ENCODE peak calls at places on chromosomes 13 and 19, in five cellular contexts. C is GM12878, S is WTC11, F is H1, R is K562. V is an unnamed sample.

GRCh38 chr13:89856512-89856911 is 1491.0 kb upstream of the MIR17HG start:
- DNase-seq in C (no peak), S (no peak), F (no peak), R (no peak), V (no peak)

GRCh38 chr13:80921556-80921955 is 580.6 kb upstream of the SPRY2 start:
- DNase-seq in C (no peak), S (no peak), F (no peak), R (no peak), V (no peak)

GRCh38 chr13:42873081-42873480 is 91.7 kb downstream of the FAM216B start:
- DNase-seq in C (no peak), S (no peak), F (no peak), R (no peak), V (no peak)

GRCh38 chr19:33248954-33249613 is 23.4 kb upstream of the SLC7A10 start:
- DNase-seq in C (no peak), S (no peak), F (no peak), R (no peak), V (peak; percentile 53)

GRCh38 chr19:55436847-55437246 is 6.3 kb downstream of the SHISA7 start:
- DNase-seq in C (no peak), S (no peak), F (no peak), R (no peak), V (no peak)

GRCh38 chr13:84655677-84656076 is 773.4 kb upstream of the SLITRK1 start:
- DNase-seq in C (no peak), S (no peak), F (no peak), R (no peak), V (no peak)

GRCh38 chr13:34734932-34735331 is 207.1 kb upstream of the NBEA start:
- DNase-seq in C (no peak), S (no peak), F (no peak), R (no peak), V (no peak)

GRCh38 chr19:17346109-17346671 is 8.8 kb downstream of the GTPBP3 start:
- DNase-seq in C (peak; percentile 42), S (peak; percentile 92), F (peak; percentile 98), R (peak; percentile 87), V (peak; percentile 39)

GRCh38 chr19:480016-480855 is 16.1 kb upstream of the MADCAM1 start:
- DNase-seq in C (no peak), S (peak; percentile 81), F (peak; percentile 86), R (peak; percentile 77), V (peak; percentile 63)

GRCh38 chr13:113034451-113035208 is 65.6 kb downstream of the MCF2L start:
- DNase-seq in C (no peak), S (peak; percentile 66), F (peak; percentile 72), R (peak; percentile 40), V (peak; percentile 52)

GRCh38 chr19:36564391-36564790 is 8.7 kb downstream of the ZNF529 start:
- DNase-seq in C (no peak), S (no peak), F (no peak), R (no peak), V (no peak)

GRCh38 chr13:31009166-31009565 is 76.7 kb downstream of the TEX26 start:
- DNase-seq in C (no peak), S (no peak), F (no peak), R (no peak), V (no peak)

GRCh38 chr13:73971481-73971880 is 162.7 kb downstream of the KLF12 start:
- DNase-seq in C (no peak), S (no peak), F (no peak), R (no peak), V (no peak)

GRCh38 chr13:99380921-99381645 is 73.9 kb upstream of the GPR183 start:
- DNase-seq in C (peak; percentile 82), S (no peak), F (peak; percentile 19), R (no peak), V (no peak)

GRCh38 chr13:76992548-76993001 is 694 bp downstream of the CLN5 start:
- DNase-seq in C (no peak), S (peak; percentile 29), F (no peak), R (peak; percentile 9), V (no peak)

GRCh38 chr13:112657850-112658445 is 31.9 kb upstream of the ATP11A start:
- DNase-seq in C (no peak), S (no peak), F (no peak), R (no peak), V (no peak)

DNA sequence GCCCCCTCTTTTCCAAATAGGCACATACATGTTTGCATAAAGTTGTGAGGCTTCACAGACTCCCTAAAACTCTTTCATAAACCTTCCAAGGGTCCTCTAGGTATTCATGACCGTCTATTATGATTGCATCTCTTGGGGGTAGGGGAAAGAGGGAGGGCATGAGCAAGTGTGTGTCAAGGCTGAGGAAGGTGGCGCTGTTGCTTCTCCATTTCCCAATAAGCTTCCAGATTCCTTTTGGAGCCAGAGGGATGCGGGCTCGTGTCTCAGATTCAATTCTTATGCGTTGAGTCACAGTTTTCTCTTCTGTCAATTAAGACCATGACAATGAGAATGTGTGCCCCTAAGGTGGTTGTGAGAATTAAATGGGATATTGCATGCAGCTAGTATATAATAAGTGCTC is 51.0 kb upstream of the CYP2A7 start:
- DNase-seq in C (no peak), S (peak; percentile 58), F (peak; percentile 52), R (peak; percentile 19), V (no peak)
- TF ChIP-seq ATF2 in C (no peak), S (no peak), F (no peak), R (no peak), V (no peak)

DNA sequence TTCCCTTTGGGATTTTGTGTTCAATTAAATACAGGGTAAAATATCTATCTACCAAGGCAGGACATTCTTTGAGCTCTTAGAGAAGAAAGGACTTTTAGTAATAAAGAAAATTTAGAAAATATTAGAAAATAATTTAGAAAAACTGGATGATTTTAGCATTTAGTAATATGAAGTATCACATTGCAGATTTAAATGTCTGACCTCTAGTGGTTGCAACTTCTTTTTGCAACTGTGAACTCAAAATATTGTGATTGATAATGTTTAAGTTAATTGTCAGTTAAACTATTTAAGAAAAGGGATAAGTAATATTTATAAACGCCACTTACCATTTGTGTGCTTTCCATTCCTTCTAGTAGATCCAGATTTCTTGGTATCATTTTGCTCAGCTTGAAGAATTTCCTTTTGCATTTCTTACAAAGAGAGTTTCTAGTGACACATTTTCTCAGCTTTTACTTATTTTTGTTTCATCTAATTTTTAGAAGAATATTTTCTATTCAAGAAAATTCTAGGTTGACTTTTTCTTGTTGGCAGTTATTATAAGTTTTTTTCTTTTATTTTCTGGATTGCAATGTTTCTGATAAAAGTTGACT is 10.3 kb upstream of the POSTN start:
- DNase-seq in C (no peak), S (no peak), F (no peak), R (no peak), V (no peak)
- TF ChIP-seq ATF2 in C (no peak), S (no peak), F (no peak), R (no peak), V (no peak)

GRCh38 chr13:24270639-24271131 is 38.7 kb upstream of the C1QTNF9 start:
- DNase-seq in C (peak; percentile 38), S (no peak), F (no peak), R (no peak), V (peak; percentile 47)
- TF ChIP-seq ATF2 in C (no peak), S (no peak), F (no peak), R (no peak), V (no peak)

GRCh38 chr13:24287748-24288287 is 21.6 kb upstream of the C1QTNF9 start:
- DNase-seq in C (no peak), S (no peak), F (no peak), R (no peak), V (no peak)

GRCh38 chr13:24292476-24292875 is 16.9 kb upstream of the C1QTNF9 start:
- DNase-seq in C (no peak), S (no peak), F (no peak), R (no peak), V (no peak)

GRCh38 chr13:24286624-24287023 is 22.8 kb upstream of the C1QTNF9 start:
- DNase-seq in C (no peak), S (no peak), F (no peak), R (no peak), V (no peak)

GRCh38 chr13:24290280-24290932 is 19.0 kb upstream of the C1QTNF9 start:
- DNase-seq in C (no peak), S (no peak), F (no peak), R (no peak), V (no peak)

DNA sequence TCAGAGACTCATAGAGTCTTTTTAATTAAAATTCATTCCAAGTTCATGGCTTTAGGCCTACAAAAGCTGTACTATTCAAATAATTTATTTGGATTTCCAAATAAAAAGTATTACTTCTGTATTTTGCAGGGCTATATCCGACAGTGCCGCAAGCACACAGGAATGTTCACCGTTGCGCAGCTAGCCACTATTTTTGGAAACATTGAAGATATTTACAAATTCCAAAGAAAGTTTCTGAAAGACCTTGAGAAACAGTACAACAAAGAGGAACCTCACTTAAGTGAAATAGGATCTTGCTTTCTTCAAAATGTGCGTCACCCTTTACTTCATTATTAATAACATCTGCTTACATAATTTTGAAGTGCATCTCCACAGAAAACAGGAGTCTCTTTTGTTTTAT is 20.5 kb upstream of the C1QTNF9 start:
- DNase-seq in C (no peak), S (no peak), F (no peak), R (no peak), V (no peak)
- TF ChIP-seq ATF2 in C (no peak), S (no peak), F (no peak), R (no peak), V (no peak)

DNA sequence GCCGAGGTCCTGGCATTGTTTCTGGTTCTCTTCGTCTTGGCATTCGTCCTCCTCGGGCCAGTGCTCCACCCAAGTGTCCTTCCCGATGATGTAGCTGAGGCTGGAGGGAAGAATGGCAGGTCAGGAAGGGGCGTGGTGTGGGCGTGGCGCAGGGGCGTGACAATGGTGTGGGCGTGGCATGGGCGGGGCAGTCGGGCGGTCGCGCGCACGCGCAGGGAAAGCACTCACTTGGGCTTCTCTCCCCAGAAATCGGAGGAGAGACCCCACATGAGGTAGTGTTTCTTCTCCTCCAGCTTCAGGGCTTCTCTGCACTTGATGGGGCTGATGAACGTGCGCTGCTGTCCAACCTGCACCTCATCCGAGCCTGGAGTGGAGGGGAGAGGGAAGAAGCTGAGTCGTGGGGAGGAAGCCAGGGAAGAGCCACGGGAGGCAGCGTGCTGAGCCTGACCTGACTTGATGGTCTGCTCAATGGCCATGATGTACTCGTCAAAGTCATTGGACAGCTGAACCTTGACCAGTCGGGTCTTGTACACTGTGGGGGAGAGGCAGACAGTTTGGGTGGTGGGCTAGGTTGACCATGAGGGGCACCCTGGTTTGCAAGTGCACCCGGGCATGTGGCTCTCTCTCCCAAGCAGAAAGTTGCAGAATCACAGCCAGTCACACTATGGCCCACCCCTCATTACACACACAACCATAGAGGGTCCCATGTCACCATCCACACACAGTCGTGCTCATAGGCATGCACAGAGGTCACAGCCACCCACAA is 8.1 kb upstream of the TNFSF14 start:
- DNase-seq in C (no peak), S (peak; percentile 75), F (peak; percentile 89), R (peak; percentile 93), V (no peak)
- TF ChIP-seq ATF2 in C (no peak), S (no peak), F (no peak), R (no peak), V (no peak)